ENCODE peak calls at places on chromosome 9, in five cellular contexts. Z, K, N, I and G are unnamed samples.

GRCh38 chr9:136587145-136587943 is 41.5 kb upstream of the NOTCH1 start:
- DNase-seq in Z (no peak), K (peak), N (no peak), I (peak), G (peak)

GRCh38 chr9:108645520-108645919 is 210.3 kb downstream of the ACTL7B start:
- DNase-seq in Z (peak), K (no peak), N (no peak), I (peak), G (no peak)

GRCh38 chr9:34550016-34550680 is 27.4 kb upstream of the ENHO start:
- DNase-seq in Z (no peak), K (no peak), N (no peak), I (no peak), G (no peak)

GRCh38 chr9:136438548-136438908 is 1.1 kb downstream of the INPP5E start:
- DNase-seq in Z (peak), K (peak), N (no peak), I (no peak), G (peak)

GRCh38 chr9:117029341-117029740 is 342.2 kb downstream of the TRIM32 start:
- DNase-seq in Z (no peak), K (no peak), N (no peak), I (no peak), G (no peak)

GRCh38 chr9:21682376-21682775 is 120.1 kb upstream of the MTAP start:
- DNase-seq in Z (no peak), K (no peak), N (no peak), I (no peak), G (no peak)

GRCh38 chr9:126604706-126605105 is 9.0 kb upstream of the LMX1B start:
- DNase-seq in Z (no peak), K (no peak), N (no peak), I (no peak), G (no peak)

GRCh38 chr9:135770203-135770535 is 68.2 kb downstream of the KCNT1 start:
- DNase-seq in Z (no peak), K (no peak), N (no peak), I (no peak), G (no peak)

GRCh38 chr9:115373000-115373709 is 255.2 kb upstream of the TNC start:
- DNase-seq in Z (peak), K (peak), N (no peak), I (no peak), G (peak)

GRCh38 chr9:89880161-89880560 is 275.3 kb downstream of the GADD45G start:
- DNase-seq in Z (no peak), K (no peak), N (no peak), I (no peak), G (no peak)

GRCh38 chr9:99445377-99445891 is 223.4 kb downstream of the SEC61B start:
- DNase-seq in Z (peak), K (peak), N (no peak), I (peak), G (peak)

GRCh38 chr9:125522328-125522725 is 184.7 kb downstream of the MAPKAP1 start:
- DNase-seq in Z (peak), K (peak), N (no peak), I (no peak), G (peak)